ENCODE peak calls at places on chromosomes 16 and 17, in eight cellular contexts. A, C, F, P, V, N, B and Z are unnamed samples. For H3K27me3 and H3K9me3, the result is how much of the 10 kb centered on the place peaks cover.

GRCh38 chr16:4746991-4747574 is 12.7 kb downstream of the DNAAF8 start:
- DNase-seq in A (no peak), C (peak), F (no peak), P (peak), V (no peak), N (no peak), B (peak), Z (no peak)

GRCh38 chr16:2156025-2156848 is 655 bp downstream of the TRAF7 start:
- DNase-seq in A (peak), C (peak), F (no peak), P (peak), V (peak), N (no peak), B (peak), Z (peak)

GRCh38 chr17:17508019-17508535 is 11.9 kb upstream of the RASD1 start:
- DNase-seq in A (peak), C (no peak), F (no peak), P (peak), V (no peak), N (no peak), B (no peak), Z (no peak)

GRCh38 chr16:47311738-47312505 is 148.9 kb downstream of the ITFG1 start:
- DNase-seq in A (no peak), C (no peak), F (no peak), P (no peak), V (no peak), N (no peak), B (peak), Z (peak)

GRCh38 chr17:80187493-80187892 is 17.7 kb downstream of the CARD14 start:
- DNase-seq in A (peak), C (peak), F (peak), P (peak), V (peak), N (no peak), B (no peak), Z (no peak)

GRCh38 chr17:28997811-28998210 is 8.0 kb downstream of the SEZ6 start:
- DNase-seq in A (no peak), C (no peak), F (no peak), P (no peak), V (no peak), N (no peak), B (no peak), Z (no peak)

GRCh38 chr17:81254955-81255717 is 16.0 kb downstream of the NDUFAF8 start:
- DNase-seq in A (peak), C (peak), F (peak), P (peak), V (peak), N (peak), B (peak), Z (peak)

GRCh38 chr16:86567701-86568571 is 1.3 kb downstream of the FOXC2 start:
- DNase-seq in A (no peak), C (peak), F (no peak), P (peak), V (no peak), N (no peak), B (no peak), Z (peak)

GRCh38 chr16:21950782-21951521 is 2.2 kb upstream of the UQCRC2 start:
- DNase-seq in A (no peak), C (peak), F (peak), P (no peak), V (no peak), N (no peak), B (no peak), Z (peak)

GRCh38 chr17:2068589-2069051 is 13.7 kb downstream of the HIC1 start:
- DNase-seq in A (no peak), C (no peak), F (no peak), P (no peak), V (no peak), N (no peak), B (no peak), Z (peak)

GRCh38 chr17:1462164-1463112 is 6.4 kb upstream of the CRK start:
- DNase-seq in A (no peak), C (no peak), F (peak), P (no peak), V (no peak), N (no peak), B (no peak), Z (peak)

GRCh38 chr16:51509336-51509735 is 358.3 kb upstream of the SALL1 start:
- DNase-seq in A (no peak), C (no peak), F (no peak), P (no peak), V (no peak), N (no peak), B (no peak), Z (no peak)

GRCh38 chr16:23957287-23957686 is 121.5 kb downstream of the PRKCB start:
- DNase-seq in A (no peak), C (no peak), F (no peak), P (no peak), V (no peak), N (no peak), B (no peak), Z (no peak)

GRCh38 chr17:78329263-78330059 is 30.4 kb downstream of the SOCS3 start:
- DNase-seq in A (no peak), C (peak), F (peak), P (peak), V (peak), N (no peak), B (no peak), Z (peak)

GRCh38 chr17:79064026-79064425 is 10.6 kb upstream of the ENGASE start:
- DNase-seq in A (no peak), C (no peak), F (no peak), P (no peak), V (no peak), N (no peak), B (no peak), Z (no peak)

GRCh38 chr17:80227156-80227555 is 6.9 kb downstream of the SLC26A11 start:
- DNase-seq in A (no peak), C (no peak), F (no peak), P (peak), V (no peak), N (no peak), B (no peak), Z (no peak)

GRCh38 chr16:49698416-49698815 is 157.5 kb downstream of the ZNF423 start:
- DNase-seq in A (no peak), C (peak), F (no peak), P (no peak), V (peak), N (no peak), B (no peak), Z (peak)

GRCh38 chr16:75011634-75012307 is 12.9 kb downstream of the ZNRF1 start:
- DNase-seq in A (no peak), C (peak), F (peak), P (no peak), V (peak), N (peak), B (no peak), Z (no peak)

GRCh38 chr16:324201-324450 is 28.4 kb downstream of the AXIN1 start:
- DNase-seq in A (no peak), C (no peak), F (no peak), P (no peak), V (no peak), N (no peak), B (no peak), Z (no peak)

GRCh38 chr17:46171939-46172338 is 21.3 kb downstream of the KANSL1 start:
- DNase-seq in A (no peak), C (no peak), F (no peak), P (no peak), V (no peak), N (no peak), B (no peak), Z (no peak)

GRCh38 chr17:27485711-27486495 is 29.7 kb downstream of the KSR1 start:
- DNase-seq in A (no peak), C (no peak), F (no peak), P (no peak), V (no peak), N (no peak), B (no peak), Z (no peak)

GRCh38 chr17:49130891-49131290 is 1.7 kb upstream of the B4GALNT2 start:
- DNase-seq in A (no peak), C (no peak), F (no peak), P (no peak), V (no peak), N (no peak), B (no peak), Z (no peak)

GRCh38 chr16:50304467-50305440 is 38.4 kb downstream of the ADCY7 start:
- DNase-seq in A (no peak), C (no peak), F (no peak), P (peak), V (no peak), N (no peak), B (peak), Z (no peak)

GRCh38 chr16:69589434-69590269 is 23.9 kb downstream of the NFAT5 start:
- DNase-seq in A (no peak), C (no peak), F (no peak), P (no peak), V (no peak), N (no peak), B (no peak), Z (peak)

GRCh38 chr17:40209404-40210093 is 9.6 kb upstream of the WIPF2 start:
- DNase-seq in A (no peak), C (no peak), F (no peak), P (no peak), V (no peak), N (no peak), B (no peak), Z (peak)

GRCh38 chr17:76556759-76557367 is 17.0 kb downstream of the PRCD start:
- DNase-seq in A (peak), C (peak), F (peak), P (peak), V (no peak), N (no peak), B (no peak), Z (no peak)

GRCh38 chr17:8800656-8801055 is 1.5 kb upstream of the MFSD6L start:
- DNase-seq in A (no peak), C (no peak), F (no peak), P (no peak), V (no peak), N (no peak), B (no peak), Z (no peak)

GRCh38 chr16:22665048-22665797 is 148.7 kb upstream of the HS3ST2 start:
- DNase-seq in A (no peak), C (no peak), F (no peak), P (no peak), V (no peak), N (no peak), B (no peak), Z (no peak)

GRCh38 chr17:1787301-1787902 is 25.5 kb downstream of the SERPINF1 start:
- DNase-seq in A (peak), C (peak), F (peak), P (no peak), V (peak), N (peak), B (no peak), Z (peak)

GRCh38 chr16:11806721-11807120 is 9.7 kb upstream of the ZC3H7A start:
- DNase-seq in A (no peak), C (peak), F (no peak), P (no peak), V (no peak), N (no peak), B (no peak), Z (no peak)

GRCh38 chr17:77704048-77704815 is 254.3 kb upstream of the TNRC6C start:
- DNase-seq in A (no peak), C (no peak), F (no peak), P (no peak), V (no peak), N (no peak), B (no peak), Z (no peak)

GRCh38 chr17:76710863-76711611 is at the start of gene MXRA7:
- DNase-seq in A (peak), C (peak), F (peak), P (peak), V (peak), N (no peak), B (peak), Z (peak)

GRCh38 chr16:9134739-9135138 is 43.3 kb downstream of the HAPSTR1 start:
- DNase-seq in A (peak), C (peak), F (peak), P (no peak), V (no peak), N (no peak), B (peak), Z (peak)

GRCh38 chr17:39147221-39148185 is 3.9 kb downstream of the PLXDC1 start:
- DNase-seq in A (no peak), C (no peak), F (no peak), P (no peak), V (no peak), N (no peak), B (no peak), Z (no peak)

GRCh38 chr16:68492151-68492500 is 43.8 kb upstream of the SMPD3 start:
- DNase-seq in A (no peak), C (no peak), F (no peak), P (no peak), V (no peak), N (no peak), B (no peak), Z (no peak)

GRCh38 chr17:16255481-16255901 is 38.5 kb downstream of the PIGL start:
- DNase-seq in A (peak), C (peak), F (peak), P (no peak), V (peak), N (no peak), B (peak), Z (peak)

GRCh38 chr16:7313170-7313569 is 19.5 kb upstream of the RBFOX1 start:
- DNase-seq in A (no peak), C (no peak), F (no peak), P (no peak), V (no peak), N (no peak), B (no peak), Z (peak)

GRCh38 chr17:72775914-72776313 is 316.6 kb downstream of the SLC39A11 start:
- DNase-seq in A (no peak), C (no peak), F (no peak), P (no peak), V (no peak), N (no peak), B (no peak), Z (no peak)

GRCh38 chr16:54241525-54241924 is 45.1 kb downstream of the IRX3 start:
- DNase-seq in A (no peak), C (no peak), F (no peak), P (no peak), V (no peak), N (no peak), B (no peak), Z (no peak)

GRCh38 chr16:31334934-31335333 is 20.0 kb upstream of the ITGAX start:
- DNase-seq in A (no peak), C (no peak), F (no peak), P (no peak), V (no peak), N (no peak), B (no peak), Z (no peak)
- H3K27me3 ChIP-seq in A (under half), C (under half), F (under half), P (half or more), V (under half), N (under half), B (under half), Z (under half)

DNA sequence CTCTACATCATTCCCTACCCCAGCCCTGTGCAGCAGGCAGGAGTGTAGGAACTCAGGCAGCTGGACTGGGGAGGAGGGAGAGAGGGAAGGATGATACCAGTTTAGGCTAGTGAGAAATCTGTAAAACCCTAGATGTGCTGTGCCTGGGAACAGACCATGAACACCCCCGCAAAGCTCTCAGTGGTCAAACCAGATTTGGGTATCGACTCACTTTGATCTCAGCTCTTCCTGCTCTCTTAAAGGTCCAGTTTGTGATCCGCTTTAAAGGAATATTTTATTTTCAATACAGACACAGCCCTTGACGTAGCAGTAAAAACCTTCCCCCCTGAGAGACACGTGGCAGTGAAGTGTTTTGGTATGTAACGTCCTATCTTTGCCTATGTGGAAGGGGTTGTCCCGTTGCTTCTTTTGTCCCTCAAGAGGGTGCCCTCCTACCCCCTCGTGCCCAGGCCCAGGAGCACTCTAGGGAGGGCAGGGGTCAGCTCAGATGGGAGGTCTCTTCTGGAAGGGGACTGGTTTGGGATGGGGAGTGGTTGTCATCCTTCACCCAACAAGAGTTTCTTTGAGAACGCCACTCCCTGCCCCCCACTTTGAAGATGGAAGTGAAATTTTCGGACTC is 19.3 kb upstream of the TBX2 start:
- DNase-seq in A (peak), C (no peak), F (no peak), P (peak), V (no peak), N (no peak), B (no peak), Z (no peak)
- H3K27ac ChIP-seq in A (no peak), C (peak), F (no peak), P (peak), V (no peak), N (no peak), B (no peak), Z (peak)

GRCh38 chr17:5183410-5183793 is 8.3 kb downstream of the ZNF594 start:
- DNase-seq in A (no peak), C (no peak), F (no peak), P (no peak), V (no peak), N (no peak), B (no peak), Z (no peak)

GRCh38 chr17:5184284-5184683 is 7.4 kb downstream of the ZNF594 start:
- DNase-seq in A (no peak), C (no peak), F (no peak), P (no peak), V (no peak), N (no peak), B (no peak), Z (no peak)

GRCh38 chr17:5182597-5183409 is 8.9 kb downstream of the ZNF594 start:
- DNase-seq in A (no peak), C (no peak), F (no peak), P (no peak), V (no peak), N (no peak), B (no peak), Z (no peak)

GRCh38 chr17:5181509-5182305 is 10.0 kb downstream of the ZNF594 start:
- DNase-seq in A (no peak), C (no peak), F (no peak), P (no peak), V (no peak), N (no peak), B (no peak), Z (no peak)

DNA sequence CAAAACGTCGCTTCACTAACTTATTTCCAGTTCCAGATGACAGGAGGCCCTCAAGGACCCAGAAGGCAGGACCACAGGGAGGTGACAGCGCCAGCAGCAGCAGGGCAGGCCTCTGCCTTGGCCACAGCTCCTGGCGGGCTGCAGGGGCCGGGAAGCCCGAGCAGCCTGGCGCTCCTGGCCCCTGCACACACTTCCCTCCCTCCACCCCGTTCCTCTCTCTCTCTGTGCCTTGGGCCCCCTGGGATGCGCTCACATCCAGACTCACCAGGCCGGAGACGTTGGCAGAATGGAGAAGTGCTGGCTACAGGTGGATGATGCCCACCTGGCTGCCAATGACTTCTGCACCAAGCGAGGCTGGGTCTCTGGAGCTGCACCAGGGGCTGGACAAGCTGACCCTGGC is 12.7 kb downstream of the ZNF594 start:
- DNase-seq in A (no peak), C (no peak), F (no peak), P (no peak), V (no peak), N (no peak), B (no peak), Z (no peak)
- H3K9me3 ChIP-seq in A (half or more), C (under half), F (under half), P (under half), V (half or more), N (half or more), B (under half), Z (under half)

DNA sequence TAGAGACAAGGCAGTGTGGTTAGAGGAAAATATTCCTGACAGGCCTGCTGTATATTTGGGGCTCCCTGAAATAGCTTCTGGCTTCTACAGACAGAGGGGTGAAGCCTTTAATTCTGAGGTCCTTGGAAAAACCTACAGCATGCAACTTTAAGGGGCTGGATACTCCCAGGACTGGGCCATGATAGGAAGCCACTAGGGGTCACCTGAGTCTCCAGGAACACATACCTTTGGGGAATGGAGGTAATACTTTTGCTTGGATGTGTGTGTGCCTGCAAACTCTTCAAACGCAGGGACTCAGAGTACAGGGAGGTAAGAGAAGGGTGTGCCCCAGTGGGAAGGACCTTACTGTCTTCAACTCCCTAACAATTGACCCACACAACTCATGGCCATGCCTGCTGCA is 4.1 kb downstream of the ASIC2 start:
- DNase-seq in A (no peak), C (no peak), F (no peak), P (no peak), V (no peak), N (no peak), B (no peak), Z (no peak)
- H3K27me3 ChIP-seq in A (under half), C (under half), F (under half), P (under half), V (under half), N (under half), B (under half), Z (half or more)

GRCh38 chr17:75459246-75459589 is 2.8 kb downstream of the TMEM94 start:
- DNase-seq in A (no peak), C (no peak), F (no peak), P (no peak), V (no peak), N (no peak), B (no peak), Z (no peak)
- H3K27ac ChIP-seq in A (peak), C (no peak), F (no peak), P (peak), V (no peak), N (no peak), B (no peak), Z (peak)

GRCh38 chr17:22461460-22462145 is 769.3 kb downstream of the KCNJ18 start:
- DNase-seq in A (no peak), C (no peak), F (no peak), P (no peak), V (no peak), N (no peak), B (no peak), Z (no peak)

GRCh38 chr17:22460461-22461063 is 768.2 kb downstream of the KCNJ18 start:
- DNase-seq in A (no peak), C (no peak), F (no peak), P (no peak), V (no peak), N (no peak), B (no peak), Z (no peak)

GRCh38 chr17:22462461-22462860 is 770.1 kb downstream of the KCNJ18 start:
- DNase-seq in A (no peak), C (no peak), F (no peak), P (no peak), V (no peak), N (no peak), B (no peak), Z (no peak)

GRCh38 chr17:22459953-22460350 is 767.6 kb downstream of the KCNJ18 start:
- DNase-seq in A (no peak), C (no peak), F (no peak), P (no peak), V (no peak), N (no peak), B (no peak), Z (no peak)

DNA sequence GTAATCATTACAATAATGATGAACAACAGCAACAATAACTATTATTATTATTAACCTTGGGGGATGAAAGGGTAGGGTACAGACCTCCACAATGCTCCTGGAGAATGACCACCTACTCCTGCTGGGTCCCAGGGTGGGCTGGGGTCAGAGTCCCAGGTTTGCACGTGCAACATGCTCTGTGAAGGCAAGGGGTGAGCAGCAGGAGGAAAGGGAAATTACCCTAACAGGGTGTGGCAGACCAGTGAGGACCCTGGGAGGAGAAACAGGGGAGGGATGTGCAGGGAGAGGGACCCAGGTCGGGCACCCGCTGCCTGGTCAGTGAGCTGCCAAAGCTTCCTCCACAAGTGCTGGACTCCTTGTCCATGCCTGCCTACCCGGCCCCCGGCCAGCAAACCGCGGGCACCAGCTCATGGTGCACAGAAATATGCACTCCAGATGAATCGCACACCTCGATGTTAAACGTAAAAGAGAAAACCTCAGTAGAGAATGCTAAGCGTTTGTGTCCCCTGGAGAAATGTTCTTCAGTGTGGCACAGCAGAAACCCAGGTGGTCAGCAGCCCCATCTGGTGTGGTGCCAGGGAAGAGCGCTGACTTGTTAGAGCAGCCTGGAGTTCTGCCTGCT is 767.1 kb downstream of the KCNJ18 start:
- DNase-seq in A (no peak), C (no peak), F (no peak), P (no peak), V (no peak), N (no peak), B (no peak), Z (no peak)
- H3K9me3 ChIP-seq in A (under half), C (under half), F (under half), P (under half), V (under half), N (under half), B (under half), Z (under half)